ENCODE peak calls at places on chromosomes 13 and 19, in five cellular contexts. W is GM12878, Y is A549, O is HepG2, G is H1. K is an unnamed sample.

GRCh38 chr19:43624933-43625332 is 5.5 kb upstream of the ZNF428 start:
- DNase-seq in W (no peak), Y (peak; percentile 49), O (no peak), G (peak; percentile 96), K (peak; percentile 97)

GRCh38 chr13:33262069-33262487 is 23.5 kb downstream of the STARD13 start:
- DNase-seq in W (no peak), Y (no peak), O (peak; percentile 88), G (no peak), K (no peak)

GRCh38 chr19:2949939-2950285 is 5.1 kb upstream of the ZNF77 start:
- DNase-seq in W (no peak), Y (peak; percentile 44), O (peak; percentile 62), G (no peak), K (peak; percentile 98)

GRCh38 chr19:10043286-10043927 is 30.1 kb downstream of the RDH8 start:
- DNase-seq in W (no peak), Y (no peak), O (no peak), G (no peak), K (no peak)

GRCh38 chr19:16405797-16406196 is 66.0 kb downstream of the EPS15L1 start:
- DNase-seq in W (no peak), Y (no peak), O (no peak), G (no peak), K (no peak)

GRCh38 chr19:19538077-19538764 is at the start of gene CILP2:
- DNase-seq in W (no peak), Y (no peak), O (no peak), G (peak; percentile 96), K (no peak)

GRCh38 chr19:45643024-45643926 is 4.1 kb upstream of the EML2 start:
- DNase-seq in W (peak; percentile 84), Y (peak; percentile 91), O (peak; percentile 64), G (peak; percentile 99), K (peak; percentile 69)

GRCh38 chr19:2841858-2842574 is 741 bp downstream of the ZNF555 start:
- DNase-seq in W (no peak), Y (no peak), O (no peak), G (peak; percentile 56), K (peak; percentile 41)

GRCh38 chr19:33689138-33689746 is 67.5 kb downstream of the CHST8 start:
- DNase-seq in W (no peak), Y (no peak), O (no peak), G (no peak), K (no peak)

GRCh38 chr13:113918580-113918979 is 54.7 kb upstream of the GAS6 start:
- DNase-seq in W (no peak), Y (no peak), O (no peak), G (peak; percentile 30), K (no peak)

GRCh38 chr19:29277107-29277506 is 64.2 kb upstream of the UQCRFS1 start:
- DNase-seq in W (peak; percentile 19), Y (peak; percentile 52), O (no peak), G (peak; percentile 57), K (no peak)

GRCh38 chr13:109383683-109384082 is 402.7 kb downstream of the IRS2 start:
- DNase-seq in W (no peak), Y (no peak), O (no peak), G (no peak), K (no peak)

GRCh38 chr19:55077106-55077505 is 1.4 kb downstream of the EPS8L1 start:
- DNase-seq in W (no peak), Y (no peak), O (no peak), G (no peak), K (no peak)

GRCh38 chr19:33894787-33895186 is 98.1 kb downstream of the KCTD15 start:
- DNase-seq in W (no peak), Y (no peak), O (no peak), G (no peak), K (no peak)

GRCh38 chr13:107874456-107874855 is 340.9 kb downstream of the LIG4 start:
- DNase-seq in W (no peak), Y (no peak), O (no peak), G (no peak), K (no peak)

GRCh38 chr19:36849701-36850645 is 703 bp upstream of the ZNF345 start:
- DNase-seq in W (peak; percentile 50), Y (peak; percentile 65), O (peak; percentile 85), G (peak; percentile 84), K (peak; percentile 73)

GRCh38 chr19:44401108-44401786 is at the start of gene ZNF285:
- DNase-seq in W (peak; percentile 1), Y (peak; percentile 99), O (peak; percentile 84), G (peak; percentile 95), K (peak; percentile 87)

GRCh38 chr13:102402292-102402691 is 444 bp upstream of the FGF14 start:
- DNase-seq in W (no peak), Y (no peak), O (no peak), G (peak; percentile 62), K (no peak)

GRCh38 chr19:17404621-17405249 is 695 bp downstream of the BST2 start:
- DNase-seq in W (no peak), Y (no peak), O (no peak), G (no peak), K (no peak)

GRCh38 chr19:13823256-13823655 is 28.0 kb downstream of the ZSWIM4 start:
- DNase-seq in W (no peak), Y (no peak), O (no peak), G (no peak), K (no peak)

GRCh38 chr13:53743906-53744305 is 715.3 kb downstream of the OLFM4 start:
- DNase-seq in W (no peak), Y (peak; percentile 0), O (no peak), G (no peak), K (no peak)

GRCh38 chr19:13014101-13014920 is 19.0 kb downstream of the NFIX start:
- DNase-seq in W (no peak), Y (no peak), O (no peak), G (peak; percentile 71), K (peak; percentile 16)

GRCh38 chr13:44230736-44231135 is 142.9 kb upstream of the SERP2 start:
- DNase-seq in W (no peak), Y (no peak), O (no peak), G (no peak), K (no peak)

GRCh38 chr19:17579523-17580244 is 24.2 kb downstream of the COLGALT1 start:
- DNase-seq in W (no peak), Y (peak; percentile 87), O (no peak), G (peak; percentile 95), K (peak; percentile 97)

GRCh38 chr19:53908106-53908932 is 759 bp upstream of the CACNG7 start:
- DNase-seq in W (no peak), Y (peak; percentile 85), O (no peak), G (peak; percentile 94), K (peak; percentile 77)

GRCh38 chr19:14479985-14480694 is 5.0 kb upstream of the PTGER1 start:
- DNase-seq in W (no peak), Y (peak; percentile 63), O (no peak), G (peak; percentile 99), K (peak; percentile 86)

GRCh38 chr19:31385744-31386143 is 36.5 kb upstream of the TSHZ3 start:
- DNase-seq in W (no peak), Y (no peak), O (no peak), G (no peak), K (no peak)

GRCh38 chr19:30378701-30379100 is 6.5 kb downstream of the ZNF536 start:
- DNase-seq in W (no peak), Y (no peak), O (no peak), G (no peak), K (no peak)

GRCh38 chr13:36673838-36674326 is at the start of gene SERTM1:
- DNase-seq in W (no peak), Y (peak; percentile 0), O (no peak), G (peak; percentile 81), K (no peak)

GRCh38 chr19:53989600-53990533 is 1.6 kb upstream of the CACNG6 start:
- DNase-seq in W (no peak), Y (peak; percentile 93), O (no peak), G (no peak), K (no peak)

GRCh38 chr19:35935911-35936737 is at the start of gene LRFN3:
- DNase-seq in W (no peak), Y (peak; percentile 88), O (peak; percentile 21), G (peak; percentile 85), K (peak; percentile 62)

GRCh38 chr19:35229601-35230000 is 1.1 kb upstream of the FAM187B start:
- DNase-seq in W (no peak), Y (no peak), O (no peak), G (no peak), K (no peak)

GRCh38 chr19:3544742-3545668 is 6.0 kb downstream of the TEKTIP1 start:
- DNase-seq in W (no peak), Y (peak; percentile 63), O (peak; percentile 35), G (peak; percentile 100), K (peak; percentile 84)

GRCh38 chr19:20153281-20153680 is 13.7 kb upstream of the ZNF486 start:
- DNase-seq in W (no peak), Y (no peak), O (no peak), G (no peak), K (no peak)

GRCh38 chr13:80528733-80529132 is 187.8 kb upstream of the SPRY2 start:
- DNase-seq in W (no peak), Y (no peak), O (no peak), G (no peak), K (peak; percentile 15)

GRCh38 chr13:80529734-80530133 is 188.8 kb upstream of the SPRY2 start:
- DNase-seq in W (no peak), Y (no peak), O (no peak), G (no peak), K (no peak)

GRCh38 chr13:80527400-80527799 is 186.5 kb upstream of the SPRY2 start:
- DNase-seq in W (no peak), Y (no peak), O (no peak), G (no peak), K (peak; percentile 25)

GRCh38 chr13:80523134-80523533 is 182.2 kb upstream of the SPRY2 start:
- DNase-seq in W (no peak), Y (no peak), O (no peak), G (no peak), K (peak; percentile 4)

GRCh38 chr13:80524447-80525215 is 183.7 kb upstream of the SPRY2 start:
- DNase-seq in W (no peak), Y (no peak), O (no peak), G (no peak), K (peak; percentile 16)
- TF ChIP-seq KDM1A in W (no peak), Y (no peak), O (no peak), G (no peak), K (no peak)

DNA sequence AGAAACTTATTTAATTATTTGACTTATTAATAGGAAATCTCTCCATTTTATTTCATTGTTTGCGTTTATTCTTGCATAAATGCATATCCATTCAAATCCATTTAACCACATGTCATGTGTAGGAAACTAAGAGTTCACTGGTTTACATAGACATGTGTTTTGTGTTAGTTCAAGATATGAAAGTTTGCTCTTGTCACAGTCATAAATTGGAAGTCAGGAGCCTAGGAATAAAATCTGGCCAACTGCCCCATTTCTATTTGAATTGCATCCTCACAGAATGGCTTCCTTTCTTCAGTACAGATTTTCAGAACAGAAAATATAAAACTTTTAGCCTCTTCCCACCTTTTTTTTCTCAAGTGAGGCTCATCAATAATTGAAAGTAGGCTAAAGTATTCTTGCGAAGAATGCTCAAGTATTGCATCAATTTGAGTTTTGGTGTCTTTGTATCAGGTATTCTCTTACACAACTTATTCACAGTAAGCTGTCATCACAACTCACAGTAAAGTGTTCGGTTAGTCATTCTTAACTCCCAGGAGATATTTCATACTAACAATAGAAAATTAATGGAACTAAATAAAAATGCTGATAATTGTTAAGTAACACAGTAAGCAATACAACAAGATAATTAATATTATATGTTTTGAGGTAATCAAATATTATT is 802.7 kb downstream of the PCDH9 start:
- DNase-seq in W (no peak), Y (no peak), O (no peak), G (no peak), K (no peak)
- TF ChIP-seq KDM1A in W (no peak), Y (no peak), O (no peak), G (no peak), K (no peak)

GRCh38 chr19:41595258-41595889 is 19.4 kb downstream of the CEACAM21 start:
- DNase-seq in W (peak; percentile 40), Y (peak; percentile 88), O (peak; percentile 61), G (peak; percentile 52), K (peak; percentile 80)
- TF ChIP-seq KDM1A in W (no peak), Y (no peak), O (no peak), G (no peak), K (no peak)

GRCh38 chr13:64937302-64937701 is 2292.8 kb downstream of the PCDH9 start:
- DNase-seq in W (no peak), Y (no peak), O (no peak), G (no peak), K (no peak)
- TF ChIP-seq KDM1A in W (no peak), Y (no peak), O (no peak), G (no peak), K (no peak)